ENCODE peak calls at places on chromosomes 5 and 9, in seven cellular contexts. One of them, this sample, is unnamed.

GRCh38 chr9:111527347-111527746 is 2.4 kb downstream of the ZNF483 start:
- DNase-seq in ACHN: no peak
- DNase-seq in NCI-H524: no peak
- DNase-seq in psoas muscle: no peak
- DNase-seq in left cardiac atrium: no peak
- DNase-seq in OCI-LY7: no peak
- DNase-seq in cardiac muscle cell: no peak
- DNase-seq in this sample: no peak

GRCh38 chr5:54902817-54903473 is 82.4 kb downstream of the ESM1 start:
- DNase-seq in ACHN: peak
- DNase-seq in NCI-H524: peak
- DNase-seq in psoas muscle: no peak
- DNase-seq in left cardiac atrium: no peak
- DNase-seq in OCI-LY7: peak
- DNase-seq in cardiac muscle cell: peak
- DNase-seq in this sample: peak

GRCh38 chr9:127634021-127634420 is 21.9 kb downstream of the STXBP1 start:
- DNase-seq in ACHN: no peak
- DNase-seq in NCI-H524: no peak
- DNase-seq in psoas muscle: no peak
- DNase-seq in left cardiac atrium: peak
- DNase-seq in OCI-LY7: no peak
- DNase-seq in cardiac muscle cell: peak
- DNase-seq in this sample: no peak

GRCh38 chr9:93893899-93894690 is 61.1 kb downstream of the BARX1 start:
- DNase-seq in ACHN: no peak
- DNase-seq in NCI-H524: no peak
- DNase-seq in psoas muscle: no peak
- DNase-seq in left cardiac atrium: peak
- DNase-seq in OCI-LY7: no peak
- DNase-seq in cardiac muscle cell: no peak
- DNase-seq in this sample: no peak

GRCh38 chr9:130445268-130445983 is 665 bp downstream of the ASS1 start:
- DNase-seq in ACHN: peak
- DNase-seq in NCI-H524: peak
- DNase-seq in psoas muscle: peak
- DNase-seq in left cardiac atrium: peak
- DNase-seq in OCI-LY7: no peak
- DNase-seq in cardiac muscle cell: peak
- DNase-seq in this sample: no peak

GRCh38 chr5:174720612-174721521 is 3.5 kb upstream of the MSX2 start:
- DNase-seq in ACHN: no peak
- DNase-seq in NCI-H524: peak
- DNase-seq in psoas muscle: no peak
- DNase-seq in left cardiac atrium: no peak
- DNase-seq in OCI-LY7: no peak
- DNase-seq in cardiac muscle cell: no peak
- DNase-seq in this sample: no peak

GRCh38 chr9:9846538-9846937 is 766.3 kb downstream of the PTPRD start:
- DNase-seq in ACHN: peak
- DNase-seq in NCI-H524: no peak
- DNase-seq in psoas muscle: no peak
- DNase-seq in left cardiac atrium: no peak
- DNase-seq in OCI-LY7: peak
- DNase-seq in cardiac muscle cell: no peak
- DNase-seq in this sample: no peak

GRCh38 chr5:177313561-177314259 is 2.0 kb upstream of the MXD3 start:
- DNase-seq in ACHN: no peak
- DNase-seq in NCI-H524: no peak
- DNase-seq in psoas muscle: no peak
- DNase-seq in left cardiac atrium: no peak
- DNase-seq in OCI-LY7: no peak
- DNase-seq in cardiac muscle cell: no peak
- DNase-seq in this sample: no peak